ENCODE peak calls at places on chromosomes 6 and 20, in four cellular contexts. One of them, this sample, is unnamed.

GRCh38 chr6:137764464-137764863 is 102.6 kb upstream of the TNFAIP3 start:
- DNase-seq in cardiac fibroblast: peak
- DNase-seq in upper lobe of right lung: no peak
- DNase-seq in T-helper 1 cell: no peak
- DNase-seq in this sample: no peak

GRCh38 chr6:129630606-129631005 is 79.4 kb downstream of the ARHGAP18 start:
- DNase-seq in T-helper 1 cell: no peak
- DNase-seq in cardiac fibroblast: no peak
- DNase-seq in upper lobe of right lung: no peak
- DNase-seq in this sample: no peak

GRCh38 chr6:52087498-52087999 is at the start of gene PKHD1:
- DNase-seq in upper lobe of right lung: no peak
- DNase-seq in cardiac fibroblast: peak
- DNase-seq in T-helper 1 cell: no peak
- DNase-seq in this sample: peak

GRCh38 chr6:33694977-33695376 is 16.5 kb downstream of the UQCC2 start:
- DNase-seq in cardiac fibroblast: no peak
- DNase-seq in upper lobe of right lung: no peak
- DNase-seq in T-helper 1 cell: no peak
- DNase-seq in this sample: no peak

GRCh38 chr20:50826121-50826520 is 31.3 kb downstream of the BCAS4 start:
- DNase-seq in upper lobe of right lung: no peak
- DNase-seq in cardiac fibroblast: peak
- DNase-seq in T-helper 1 cell: no peak
- DNase-seq in this sample: no peak

GRCh38 chr6:110352603-110353303 is 5.4 kb downstream of the METTL24 start:
- DNase-seq in cardiac fibroblast: peak
- DNase-seq in upper lobe of right lung: no peak
- DNase-seq in T-helper 1 cell: no peak
- DNase-seq in this sample: no peak

GRCh38 chr20:44282148-44282547 is 28.9 kb downstream of the FITM2 start:
- DNase-seq in cardiac fibroblast: no peak
- DNase-seq in upper lobe of right lung: no peak
- DNase-seq in T-helper 1 cell: no peak
- DNase-seq in this sample: no peak

GRCh38 chr6:11770546-11771466 is 7.8 kb downstream of the ADTRP start:
- DNase-seq in upper lobe of right lung: peak
- DNase-seq in cardiac fibroblast: peak
- DNase-seq in T-helper 1 cell: no peak
- DNase-seq in this sample: no peak

GRCh38 chr6:169044376-169045230 is 209.0 kb downstream of the THBS2 start:
- DNase-seq in T-helper 1 cell: no peak
- DNase-seq in upper lobe of right lung: peak
- DNase-seq in cardiac fibroblast: no peak
- DNase-seq in this sample: no peak

GRCh38 chr6:166253277-166254229 is 54.6 kb downstream of the PRR18 start:
- DNase-seq in cardiac fibroblast: peak
- DNase-seq in upper lobe of right lung: peak
- DNase-seq in T-helper 1 cell: no peak
- DNase-seq in this sample: no peak

GRCh38 chr6:87918461-87918941 is 129.1 kb upstream of the SPACA1 start:
- DNase-seq in T-helper 1 cell: no peak
- DNase-seq in cardiac fibroblast: no peak
- DNase-seq in upper lobe of right lung: no peak
- DNase-seq in this sample: no peak

GRCh38 chr6:39488255-39488881 is 165.9 kb upstream of the KCNK16 start:
- DNase-seq in T-helper 1 cell: no peak
- DNase-seq in upper lobe of right lung: no peak
- DNase-seq in cardiac fibroblast: no peak
- DNase-seq in this sample: no peak

GRCh38 chr6:56954389-56955170 is at the start of gene BEND6:
- DNase-seq in T-helper 1 cell: no peak
- DNase-seq in upper lobe of right lung: peak
- DNase-seq in cardiac fibroblast: peak
- DNase-seq in this sample: peak